ENCODE peak calls at places on chromosome 2, in four cellular contexts. One of them, this sample, is unnamed.

GRCh38 chr2:112995346-112995920 is 9.8 kb upstream of the IL36A start:
- DNase-seq in endothelial cell of umbilical vein: no peak
- DNase-seq in IMR-90: no peak
- DNase-seq in GM12878: no peak
- DNase-seq in this sample: no peak

GRCh38 chr2:95333888-95334338 is 36.8 kb downstream of the KCNIP3 start:
- DNase-seq in endothelial cell of umbilical vein: no peak
- DNase-seq in IMR-90: peak
- DNase-seq in GM12878: no peak
- DNase-seq in this sample: no peak

GRCh38 chr2:212831671-212832199 is 293.1 kb upstream of the ERBB4 start:
- DNase-seq in endothelial cell of umbilical vein: no peak
- DNase-seq in IMR-90: no peak
- DNase-seq in GM12878: no peak
- DNase-seq in this sample: no peak

GRCh38 chr2:134406716-134407115 is 152.8 kb downstream of the MGAT5 start:
- DNase-seq in endothelial cell of umbilical vein: no peak
- DNase-seq in IMR-90: no peak
- DNase-seq in GM12878: no peak
- DNase-seq in this sample: no peak

GRCh38 chr2:188132385-188132784 is 159.3 kb upstream of the GULP1 start:
- DNase-seq in endothelial cell of umbilical vein: no peak
- DNase-seq in IMR-90: no peak
- DNase-seq in GM12878: no peak
- DNase-seq in this sample: no peak

GRCh38 chr2:9087151-9087681 is 83.7 kb upstream of the MBOAT2 start:
- DNase-seq in endothelial cell of umbilical vein: no peak
- DNase-seq in IMR-90: peak
- DNase-seq in GM12878: no peak
- DNase-seq in this sample: no peak

GRCh38 chr2:75865083-75865482 is 154.4 kb upstream of the GCFC2 start:
- DNase-seq in endothelial cell of umbilical vein: no peak
- DNase-seq in IMR-90: no peak
- DNase-seq in GM12878: no peak
- DNase-seq in this sample: no peak

GRCh38 chr2:191255756-191256312 is 10.6 kb downstream of the MYO1B start:
- DNase-seq in endothelial cell of umbilical vein: no peak
- DNase-seq in IMR-90: peak
- DNase-seq in GM12878: no peak
- DNase-seq in this sample: no peak

GRCh38 chr2:3447789-3448317 is 68.4 kb downstream of the TRAPPC12 start:
- DNase-seq in endothelial cell of umbilical vein: peak
- DNase-seq in IMR-90: no peak
- DNase-seq in GM12878: no peak
- DNase-seq in this sample: no peak

GRCh38 chr2:70828914-70829824 is 6.4 kb downstream of the CD207 start:
- DNase-seq in endothelial cell of umbilical vein: peak
- DNase-seq in IMR-90: peak
- DNase-seq in GM12878: no peak
- DNase-seq in this sample: no peak

GRCh38 chr2:52934920-52935640 is 832.5 kb upstream of the CHAC2 start:
- DNase-seq in endothelial cell of umbilical vein: no peak
- DNase-seq in IMR-90: no peak
- DNase-seq in GM12878: no peak
- DNase-seq in this sample: no peak

GRCh38 chr2:209913786-209914185 is 88.7 kb upstream of the RPE start:
- DNase-seq in endothelial cell of umbilical vein: no peak
- DNase-seq in IMR-90: no peak
- DNase-seq in GM12878: no peak
- DNase-seq in this sample: no peak
- TF ChIP-seq FOS in endothelial cell of umbilical vein: no peak
- TF ChIP-seq FOS in IMR-90: no peak
- TF ChIP-seq FOS in GM12878: no peak
- TF ChIP-seq FOS in this sample: no peak

GRCh38 chr2:47403829-47404228 is 873 bp downstream of the MSH2 start:
- DNase-seq in endothelial cell of umbilical vein: no peak
- DNase-seq in IMR-90: peak
- DNase-seq in GM12878: no peak
- DNase-seq in this sample: peak
- TF ChIP-seq FOS in endothelial cell of umbilical vein: no peak
- TF ChIP-seq FOS in IMR-90: no peak
- TF ChIP-seq FOS in GM12878: no peak
- TF ChIP-seq FOS in this sample: no peak

GRCh38 chr2:40304340-40304739 is 147.6 kb downstream of the SLC8A1 start:
- DNase-seq in endothelial cell of umbilical vein: no peak
- DNase-seq in IMR-90: no peak
- DNase-seq in GM12878: no peak
- DNase-seq in this sample: no peak
- TF ChIP-seq FOS in endothelial cell of umbilical vein: no peak
- TF ChIP-seq FOS in IMR-90: no peak
- TF ChIP-seq FOS in GM12878: no peak
- TF ChIP-seq FOS in this sample: no peak

DNA sequence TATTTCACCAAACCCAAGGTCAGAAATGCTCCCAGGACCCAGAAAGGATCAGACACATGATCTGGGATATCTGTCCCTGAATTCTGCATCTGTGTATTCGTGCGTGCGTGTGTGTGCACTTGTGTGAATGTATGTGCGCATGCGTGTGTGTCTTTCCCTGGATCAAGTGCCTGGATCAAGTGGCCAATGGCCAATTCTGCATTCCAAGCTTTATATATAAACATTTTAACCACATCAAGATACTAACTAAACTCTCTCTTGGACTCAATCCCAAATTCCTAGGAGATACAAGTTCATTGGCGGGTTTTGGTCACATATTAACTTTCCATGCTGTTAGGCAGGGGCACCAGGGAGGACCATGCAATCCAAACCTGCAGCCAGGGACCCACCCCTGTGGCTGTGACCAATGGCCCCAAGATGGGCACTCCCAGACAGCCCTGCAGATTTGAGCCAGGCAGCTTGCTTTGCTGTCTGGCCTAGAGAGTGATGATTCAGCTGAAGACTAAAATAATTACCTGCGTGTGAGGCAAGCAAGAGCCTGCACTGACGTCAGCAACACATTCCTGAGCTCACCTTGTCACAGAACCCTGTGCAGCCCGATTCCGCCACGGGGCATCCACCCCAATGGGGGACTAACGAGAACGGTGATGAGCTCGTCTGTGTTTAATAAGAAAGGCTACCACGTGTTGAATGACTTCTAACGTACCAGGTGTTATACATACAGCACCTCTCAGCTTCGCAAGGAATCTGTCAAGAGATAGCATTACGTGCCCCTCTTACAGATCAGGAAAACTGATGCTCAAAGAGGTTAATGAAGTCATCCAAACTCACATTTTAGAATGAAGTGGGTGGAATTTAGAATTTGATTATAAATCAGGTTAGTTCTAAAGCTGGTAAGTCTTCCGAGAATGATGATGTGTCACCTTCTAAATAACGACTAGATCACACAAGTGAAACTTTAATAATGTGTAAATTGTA is 45.4 kb upstream of the ROCK2 start:
- DNase-seq in endothelial cell of umbilical vein: peak
- DNase-seq in IMR-90: peak
- DNase-seq in GM12878: no peak
- DNase-seq in this sample: no peak
- TF ChIP-seq FOS in endothelial cell of umbilical vein: no peak
- TF ChIP-seq FOS in IMR-90: peak
- TF ChIP-seq FOS in GM12878: no peak
- TF ChIP-seq FOS in this sample: no peak

DNA sequence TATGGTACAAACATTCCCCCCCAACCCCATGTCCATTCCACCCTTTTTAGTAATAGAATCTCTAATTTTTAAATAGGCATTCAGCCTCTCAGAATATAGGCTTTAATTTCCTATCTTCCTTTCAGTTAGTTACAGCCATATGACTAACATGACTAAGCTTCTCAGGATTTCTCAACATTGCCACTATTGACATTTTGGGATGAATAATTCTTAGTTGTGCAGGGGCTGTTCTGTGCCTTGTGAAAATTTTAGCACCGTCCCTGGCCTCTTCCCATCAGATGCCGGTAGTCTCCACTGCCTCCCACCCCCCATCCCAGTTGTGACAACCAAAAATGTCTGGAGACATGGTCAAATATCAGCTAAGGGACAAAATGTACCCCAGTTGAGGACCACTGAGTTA is 104.4 kb upstream of the RND3 start:
- DNase-seq in endothelial cell of umbilical vein: no peak
- DNase-seq in IMR-90: peak
- DNase-seq in GM12878: no peak
- DNase-seq in this sample: no peak
- TF ChIP-seq FOS in endothelial cell of umbilical vein: no peak
- TF ChIP-seq FOS in IMR-90: peak
- TF ChIP-seq FOS in GM12878: no peak
- TF ChIP-seq FOS in this sample: no peak

GRCh38 chr2:101900375-101900774 is 91.4 kb upstream of the IL1R2 start:
- DNase-seq in endothelial cell of umbilical vein: peak
- DNase-seq in IMR-90: no peak
- DNase-seq in GM12878: peak
- DNase-seq in this sample: no peak

GRCh38 chr2:101899257-101899656 is 92.5 kb upstream of the IL1R2 start:
- DNase-seq in endothelial cell of umbilical vein: no peak
- DNase-seq in IMR-90: no peak
- DNase-seq in GM12878: no peak
- DNase-seq in this sample: no peak

GRCh38 chr2:101901241-101901640 is 90.5 kb upstream of the IL1R2 start:
- DNase-seq in endothelial cell of umbilical vein: no peak
- DNase-seq in IMR-90: no peak
- DNase-seq in GM12878: no peak
- DNase-seq in this sample: no peak

GRCh38 chr2:101902169-101902568 is 89.6 kb upstream of the IL1R2 start:
- DNase-seq in endothelial cell of umbilical vein: no peak
- DNase-seq in IMR-90: no peak
- DNase-seq in GM12878: no peak
- DNase-seq in this sample: no peak

DNA sequence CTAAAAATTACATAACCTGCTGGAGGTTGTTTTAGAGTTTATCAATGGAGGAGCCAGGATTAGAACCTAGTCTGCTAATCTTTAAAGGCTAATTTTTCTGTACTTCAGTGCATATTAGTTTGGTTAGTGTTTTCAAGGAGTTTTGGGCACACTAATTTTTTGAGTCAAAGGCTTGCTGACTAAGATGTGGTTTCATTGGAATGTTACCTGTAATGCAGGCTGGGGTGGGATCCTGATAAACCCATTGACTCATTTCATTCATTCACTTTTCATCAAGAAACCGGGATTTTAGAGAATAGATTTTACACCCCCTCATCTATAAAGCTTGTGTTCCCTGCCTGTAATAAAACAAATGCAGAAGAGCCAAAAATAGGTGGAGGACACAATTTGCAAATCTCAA is 91.9 kb upstream of the IL1R2 start:
- DNase-seq in endothelial cell of umbilical vein: no peak
- DNase-seq in IMR-90: no peak
- DNase-seq in GM12878: no peak
- DNase-seq in this sample: no peak
- TF ChIP-seq FOS in endothelial cell of umbilical vein: no peak
- TF ChIP-seq FOS in IMR-90: no peak
- TF ChIP-seq FOS in GM12878: no peak
- TF ChIP-seq FOS in this sample: no peak

GRCh38 chr2:201698588-201699226 is at the start of gene MPP4:
- DNase-seq in endothelial cell of umbilical vein: peak
- DNase-seq in IMR-90: peak
- DNase-seq in GM12878: no peak
- DNase-seq in this sample: no peak
- TF ChIP-seq FOS in endothelial cell of umbilical vein: peak
- TF ChIP-seq FOS in IMR-90: no peak
- TF ChIP-seq FOS in GM12878: no peak
- TF ChIP-seq FOS in this sample: no peak

DNA sequence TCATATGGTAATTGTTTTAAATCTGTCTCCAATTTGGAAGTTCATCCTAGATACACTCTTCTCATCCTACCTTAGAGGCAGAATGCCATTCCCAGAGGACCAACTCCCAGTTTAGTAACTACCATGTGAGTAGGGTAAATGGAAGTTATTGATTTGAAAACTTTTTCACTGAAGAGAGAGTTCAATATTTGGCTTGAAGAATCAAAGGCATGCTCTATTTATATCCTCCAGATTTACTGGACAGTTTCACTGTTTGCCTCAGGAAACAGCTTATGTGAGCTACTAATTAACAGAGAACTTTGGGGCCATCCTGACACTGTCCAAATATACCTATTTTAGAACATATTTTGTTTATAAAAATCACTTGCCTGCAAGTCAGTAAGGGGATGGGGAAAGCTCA is 607.2 kb upstream of the GYPC start:
- DNase-seq in endothelial cell of umbilical vein: no peak
- DNase-seq in IMR-90: no peak
- DNase-seq in GM12878: no peak
- DNase-seq in this sample: no peak
- TF ChIP-seq FOS in endothelial cell of umbilical vein: no peak
- TF ChIP-seq FOS in IMR-90: no peak
- TF ChIP-seq FOS in GM12878: no peak
- TF ChIP-seq FOS in this sample: no peak

This sample was measured in K562.